ENCODE peak calls at places on chromosomes 13 and 19, in five cellular contexts. I, J, S, X and V are unnamed samples.

GRCh38 chr19:4567584-4568071 is 8.1 kb upstream of the SEMA6B start:
- DNase-seq in J (no peak), S (peak), I (peak), X (peak), V (peak)

GRCh38 chr13:46165485-46166220 is 16.3 kb downstream of the LCP1 start:
- DNase-seq in I (no peak), S (no peak), J (no peak), X (peak), V (no peak)

GRCh38 chr19:19259741-19260140 is 13.4 kb downstream of the TM6SF2 start:
- DNase-seq in X (no peak), J (no peak), S (peak), I (peak), V (no peak)

GRCh38 chr13:95858286-95859075 is 181.5 kb downstream of the DNAJC3 start:
- DNase-seq in I (no peak), X (no peak), S (no peak), J (no peak), V (no peak)

GRCh38 chr19:38543807-38544568 is 73.8 kb downstream of the MAP4K1 start:
- DNase-seq in X (no peak), I (peak), J (peak), S (peak), V (no peak)

GRCh38 chr19:18519962-18520847 is 1.7 kb downstream of the ELL start:
- DNase-seq in X (peak), J (peak), S (peak), I (peak), V (peak)

GRCh38 chr13:113832204-113832603 is 31.7 kb downstream of the GAS6 start:
- DNase-seq in S (no peak), J (no peak), X (no peak), I (no peak), V (no peak)

GRCh38 chr19:41223431-41224234 is 4.6 kb downstream of the AXL start:
- DNase-seq in I (no peak), X (no peak), J (no peak), S (peak), V (no peak)

GRCh38 chr13:101811881-101812280 is 359.4 kb downstream of the ITGBL1 start:
- DNase-seq in X (no peak), I (no peak), S (no peak), J (no peak), V (no peak)

GRCh38 chr13:108895220-108895704 is 265.9 kb downstream of the MYO16 start:
- DNase-seq in I (no peak), X (no peak), S (peak), J (no peak), V (no peak)

GRCh38 chr19:11324079-11324661 is 15.3 kb downstream of the RAB3D start:
- DNase-seq in S (no peak), J (peak), I (peak), X (peak), V (no peak)

GRCh38 chr19:925912-926594 is at the start of gene ARID3A:
- DNase-seq in J (no peak), S (no peak), I (no peak), X (no peak), V (no peak)

GRCh38 chr19:31256601-31256990 is 92.6 kb downstream of the TSHZ3 start:
- DNase-seq in S (no peak), I (no peak), X (no peak), J (no peak), V (no peak)

GRCh38 chr19:45187421-45188100 is 9.0 kb downstream of the BLOC1S3 start:
- DNase-seq in S (peak), I (no peak), J (no peak), X (no peak), V (peak)

DNA sequence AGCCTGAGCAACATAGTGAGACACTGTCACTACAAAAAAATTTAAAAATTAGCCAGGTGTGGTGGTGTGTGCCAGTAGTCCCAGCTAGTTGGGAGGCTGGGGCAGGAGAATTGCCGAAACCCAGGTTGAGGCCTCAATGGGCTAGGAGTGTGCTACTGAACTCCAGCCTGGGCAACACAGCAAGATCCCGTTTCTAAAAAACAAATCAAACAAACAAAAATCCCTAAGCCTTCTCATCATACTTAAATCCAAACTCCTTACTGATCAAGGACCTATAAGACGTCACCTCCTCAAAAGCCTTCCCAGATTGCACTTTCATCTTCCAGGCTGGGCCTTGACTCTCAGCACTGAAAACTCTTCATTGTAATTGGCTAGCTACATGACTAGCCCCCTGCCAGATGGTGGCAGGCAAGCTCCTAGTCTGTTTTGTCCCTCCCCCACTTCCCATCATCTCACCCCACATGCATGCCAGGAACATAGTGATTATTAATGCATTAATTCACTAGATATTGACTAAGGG is 17.5 kb upstream of the NANOS3 start:
- DNase-seq in J (no peak), I (no peak), X (no peak), S (no peak), V (no peak)
- TF ChIP-seq CTCF in J (no peak), I (no peak), X (no peak), S (peak), V (no peak)

GRCh38 chr19:42412223-42412622 is 15.0 kb downstream of the LIPE start:
- DNase-seq in J (no peak), S (peak), I (no peak), X (no peak), V (no peak)

GRCh38 chr19:42410371-42410770 is 16.8 kb downstream of the LIPE start:
- DNase-seq in J (no peak), S (no peak), X (no peak), I (no peak), V (no peak)

GRCh38 chr19:42411581-42412178 is 15.5 kb downstream of the LIPE start:
- DNase-seq in I (no peak), S (no peak), X (no peak), J (no peak), V (no peak)

GRCh38 chr19:42409477-42409876 is 17.7 kb downstream of the LIPE start:
- DNase-seq in J (no peak), X (no peak), S (no peak), I (no peak), V (no peak)

DNA sequence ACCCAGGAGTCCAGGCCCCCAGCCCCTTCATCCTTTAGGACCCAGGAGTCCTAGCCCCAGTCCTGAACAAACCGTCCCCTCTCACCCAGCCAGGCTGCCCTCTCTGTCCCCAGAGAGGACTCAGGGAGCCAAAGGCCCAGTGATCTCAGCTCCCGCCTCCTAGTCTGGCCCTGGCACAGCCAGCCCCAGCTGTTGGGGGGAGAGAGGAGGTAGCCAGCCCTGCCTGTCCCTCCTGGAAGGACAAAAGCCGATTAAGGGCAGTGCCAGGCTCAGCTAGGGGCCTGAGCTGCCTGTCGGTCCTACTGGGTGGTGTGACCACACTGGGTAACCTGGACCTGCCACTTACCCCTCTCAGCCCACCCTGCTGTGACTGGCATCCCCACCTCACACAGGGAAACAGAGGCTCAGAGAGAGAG is 14.5 kb downstream of the LIPE start:
- DNase-seq in S (no peak), I (no peak), X (no peak), J (no peak), V (no peak)
- TF ChIP-seq CTCF in S (no peak), I (no peak), X (no peak), J (no peak), V (no peak)

DNA sequence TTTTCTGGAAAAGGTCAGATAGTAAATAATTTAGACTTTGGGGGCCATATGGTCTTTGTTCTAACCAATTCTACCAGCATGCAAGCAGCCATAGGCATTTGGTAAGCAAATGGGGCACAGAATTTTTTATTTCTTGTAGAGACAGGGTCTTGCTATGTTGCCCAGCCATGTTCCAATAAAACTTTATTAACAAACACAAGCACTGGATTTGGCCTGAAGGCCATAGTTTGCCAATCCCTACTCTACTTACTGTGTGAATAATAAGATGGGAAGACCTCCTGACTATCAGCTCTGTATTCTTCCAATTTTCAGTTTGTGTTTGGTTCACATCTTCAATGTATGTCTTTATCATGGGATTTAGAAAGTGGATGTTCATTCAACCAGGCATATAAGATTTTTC is 53.0 kb upstream of the SERP2 start:
- DNase-seq in S (no peak), I (no peak), X (no peak), J (no peak), V (no peak)
- TF ChIP-seq CTCF in S (no peak), I (no peak), X (no peak), J (no peak), V (no peak)

GRCh38 chr19:49635530-49636229 is 4.3 kb downstream of the RRAS start:
- DNase-seq in S (peak), J (no peak), I (no peak), X (no peak), V (no peak)
- TF ChIP-seq CTCF in S (no peak), J (no peak), I (no peak), X (no peak), V (no peak)

DNA sequence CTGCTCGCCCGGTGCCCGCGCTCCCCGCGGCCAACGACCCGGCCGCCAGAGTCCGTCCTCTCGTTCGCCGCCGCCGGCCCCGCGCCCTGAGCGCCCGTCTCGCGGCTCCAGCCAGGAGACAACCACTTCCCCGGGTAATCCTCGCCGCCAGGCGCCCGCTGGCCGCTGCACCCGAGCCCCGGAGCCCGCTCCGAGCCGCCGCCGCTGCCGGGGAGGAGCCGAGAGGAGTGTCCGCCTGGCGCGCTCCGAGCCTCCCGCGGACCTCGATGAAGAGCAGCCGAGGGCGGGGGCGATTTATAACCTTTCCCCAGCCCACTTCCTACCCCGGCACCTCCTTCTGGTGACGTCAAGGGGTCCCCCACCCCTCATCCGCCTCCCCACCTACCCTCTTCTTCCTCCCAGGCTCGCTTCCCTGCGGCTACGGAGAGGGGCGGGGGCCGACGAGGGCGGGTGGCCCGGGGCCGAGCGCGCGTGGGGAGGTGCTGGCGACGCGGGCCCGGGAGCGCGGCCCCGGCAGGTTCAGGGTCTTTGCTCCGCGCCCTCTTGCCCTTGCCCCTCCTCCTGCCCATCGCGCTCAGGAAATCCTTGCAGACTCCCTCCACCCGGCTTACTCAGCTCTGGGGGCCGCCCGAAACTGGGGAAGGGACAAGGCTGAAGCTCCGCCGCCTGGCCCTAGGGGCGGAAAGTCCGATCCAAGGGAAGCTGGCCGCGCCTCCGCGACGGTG is at the start of gene FLT1:
- DNase-seq in X (peak), I (peak), S (peak), J (peak), V (peak)
- TF ChIP-seq CTCF in X (no peak), I (no peak), S (no peak), J (no peak), V (no peak)

DNA sequence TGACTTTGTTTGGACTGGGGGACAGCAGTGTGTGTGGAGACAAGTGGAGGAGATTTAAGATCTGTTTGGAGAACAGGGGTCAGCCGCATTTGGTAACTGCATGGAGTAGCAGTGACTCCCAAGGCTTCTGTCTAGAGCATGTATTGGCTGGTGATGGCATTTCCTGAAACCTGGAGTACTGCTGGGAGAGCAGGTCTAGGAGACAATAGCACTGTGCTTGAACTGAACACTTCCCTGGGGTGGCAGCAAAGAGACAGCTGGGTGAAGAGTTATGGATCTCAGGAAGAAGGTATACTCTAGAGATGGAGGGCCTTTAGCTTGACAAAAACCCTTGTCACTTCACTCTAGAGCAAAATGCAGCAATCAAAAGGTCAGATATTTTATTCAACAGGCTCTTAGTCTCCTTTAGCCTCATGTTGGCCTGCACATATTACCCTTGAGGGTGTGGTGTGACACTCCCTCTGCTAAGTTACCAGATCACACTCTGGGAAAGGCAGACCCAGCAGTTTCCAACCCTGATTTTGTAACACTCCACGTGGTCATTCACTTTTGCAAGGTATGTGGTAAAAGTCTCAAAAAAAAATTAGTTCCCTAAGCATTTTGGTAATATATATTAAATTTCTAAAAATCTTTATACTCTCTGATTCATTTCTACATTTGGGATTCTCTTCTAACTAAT is 70.2 kb downstream of the DHRS12 start:
- DNase-seq in S (peak), J (no peak), I (peak), X (no peak), V (no peak)
- TF ChIP-seq CTCF in S (no peak), J (no peak), I (no peak), X (no peak), V (no peak)

DNA sequence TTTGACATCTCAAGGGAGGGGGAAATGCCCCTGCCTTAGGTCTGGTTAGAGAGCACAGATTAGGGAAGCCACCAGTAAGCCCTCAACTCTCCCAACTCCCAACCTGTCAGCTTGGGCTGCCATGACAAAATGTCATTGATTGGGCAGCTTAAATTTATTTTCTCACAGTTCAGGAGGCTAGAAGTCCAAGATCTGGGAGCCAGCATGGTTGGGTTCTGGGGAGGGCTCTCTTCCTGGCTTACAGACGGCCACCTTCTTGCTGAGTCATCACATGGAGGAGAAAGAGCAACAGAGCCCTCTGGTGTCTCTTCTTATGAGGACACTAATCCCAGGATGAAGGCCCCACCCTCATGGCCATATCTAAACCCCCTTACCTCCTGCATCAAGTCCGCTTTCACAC is 24.2 kb downstream of the C19orf12 start:
- DNase-seq in J (no peak), I (no peak), X (no peak), S (peak), V (no peak)
- TF ChIP-seq CTCF in J (peak), I (no peak), X (peak), S (peak), V (no peak)

GRCh38 chr13:28819748-28820098 is 416 bp upstream of the MTUS2 start:
- DNase-seq in S (peak), J (no peak), I (peak), X (no peak), V (peak)
- TF ChIP-seq CTCF in S (no peak), J (peak), I (no peak), X (no peak), V (no peak)

GRCh38 chr19:50518091-50519005 is 4.6 kb upstream of the ASPDH start:
- DNase-seq in S (peak), J (no peak), I (peak), X (no peak), V (no peak)
- TF ChIP-seq CTCF in S (peak), J (no peak), I (peak), X (no peak), V (no peak)

DNA sequence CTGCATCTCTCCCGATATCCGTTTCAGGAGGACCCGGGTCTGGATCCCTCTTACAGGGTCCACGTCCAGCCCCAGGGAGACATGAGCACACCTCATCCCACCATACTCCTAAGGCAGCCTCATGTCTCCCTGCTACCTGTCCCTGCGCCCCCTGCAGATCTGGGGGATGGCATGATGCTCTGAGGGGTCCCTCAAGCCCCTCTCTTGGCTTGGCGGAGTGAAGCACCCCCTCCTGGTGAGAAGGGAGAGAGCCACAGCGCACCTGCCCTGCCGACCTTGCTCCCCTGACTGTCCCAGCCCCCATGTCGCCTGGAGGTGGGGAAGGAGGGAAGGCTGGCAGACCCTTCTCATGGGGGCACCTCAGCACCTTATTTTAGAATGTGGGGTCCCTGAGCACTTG is 21.5 kb upstream of the ARHGEF7 start:
- DNase-seq in J (no peak), X (no peak), S (peak), I (no peak), V (no peak)
- TF ChIP-seq CTCF in J (no peak), X (no peak), S (peak), I (no peak), V (no peak)